ENCODE peak calls at places on chromosomes 11 and 22, in eight cellular contexts. G is astrocyte of the spinal cord, K is fibroblast of villous mesenchyme, N is activated B cell treated with CpG ODN at 0.5 μM for 24 hours, E is psoas muscle, M is HFFc6, J is dorsolateral prefrontal cortex, A is fibroblast of lung. U is an unnamed sample.

GRCh38 chr22:45240810-45241631 is at the start of gene KIAA0930:
- DNase-seq in K (peak), A (peak), J (peak), N (peak), G (peak), M (peak), E (peak), U (peak)

GRCh38 chr22:35452351-35452781 is 52.4 kb downstream of the MCM5 start:
- DNase-seq in A (no peak), E (no peak), K (no peak), N (no peak), M (no peak), G (no peak), J (no peak), U (no peak)

GRCh38 chr11:95584589-95584988 is 205.0 kb downstream of the FAM76B start:
- DNase-seq in G (no peak), A (no peak), E (no peak), K (no peak), J (no peak), M (no peak), N (no peak), U (no peak)

GRCh38 chr22:19943665-19944026 is 2.0 kb upstream of the TXNRD2 start:
- DNase-seq in M (peak), E (no peak), A (peak), J (no peak), N (no peak), K (peak), G (peak), U (no peak)

GRCh38 chr22:26892401-26893033 is 235.1 kb downstream of the MIAT start:
- DNase-seq in N (no peak), E (no peak), K (peak), A (peak), M (no peak), G (no peak), J (no peak), U (no peak)

GRCh38 chr11:5234390-5234834 is at the start of gene HBD:
- DNase-seq in N (no peak), M (peak), G (peak), A (peak), J (no peak), K (peak), E (no peak), U (no peak)

GRCh38 chr11:108788565-108789199 is 123.8 kb downstream of the DDX10 start:
- DNase-seq in N (no peak), G (peak), J (no peak), E (no peak), A (peak), K (peak), M (peak), U (no peak)

GRCh38 chr11:29751618-29752017 is 265.2 kb downstream of the KCNA4 start:
- DNase-seq in J (no peak), K (no peak), A (peak), N (no peak), M (no peak), G (no peak), E (no peak), U (no peak)

GRCh38 chr22:46055176-46055850 is 78.4 kb upstream of the WNT7B start:
- DNase-seq in J (peak), A (peak), K (no peak), N (no peak), E (peak), M (no peak), G (peak), U (no peak)

GRCh38 chr11:35337136-35337918 is 82.0 kb downstream of the SLC1A2 start:
- DNase-seq in N (no peak), A (peak), G (peak), M (peak), K (peak), J (no peak), E (no peak), U (no peak)

GRCh38 chr22:30432520-30432919 is 7.0 kb downstream of the MTFP1 start:
- DNase-seq in K (no peak), G (no peak), E (no peak), J (no peak), M (no peak), A (no peak), N (no peak), U (no peak)

GRCh38 chr11:122920579-122920978 is 38.0 kb downstream of the JHY start:
- DNase-seq in K (no peak), M (no peak), N (no peak), E (no peak), J (no peak), A (no peak), G (no peak), U (no peak)

GRCh38 chr22:23283591-23284503 is 103.5 kb downstream of the BCR start:
- DNase-seq in A (no peak), J (no peak), G (no peak), E (no peak), N (no peak), M (no peak), K (no peak), U (no peak)

GRCh38 chr11:2173150-2173693 is 1.6 kb upstream of the TH start:
- DNase-seq in E (no peak), A (no peak), G (no peak), N (no peak), K (no peak), J (no peak), M (no peak), U (no peak)
- TF ChIP-seq CTCF in E (no peak), A (peak), G (peak), N (no peak), K (peak), J (no peak), M (peak), U (no peak)

GRCh38 chr11:128548655-128549255 is 38.6 kb downstream of the ETS1 start:
- DNase-seq in M (no peak), N (peak), G (no peak), E (peak), K (peak), A (peak), J (no peak), U (peak)
- TF ChIP-seq CTCF in M (peak), N (no peak), G (no peak), E (no peak), K (peak), A (no peak), J (no peak), U (no peak)

GRCh38 chr11:62876712-62877111 is 4.0 kb upstream of the SLC3A2 start:
- DNase-seq in N (no peak), M (no peak), J (no peak), A (no peak), G (no peak), K (no peak), E (no peak), U (no peak)

GRCh38 chr11:62879554-62879953 is 1.1 kb upstream of the SLC3A2 start:
- DNase-seq in M (no peak), A (no peak), J (no peak), K (no peak), E (peak), G (peak), N (no peak), U (no peak)

GRCh38 chr11:62879150-62879549 is 1.5 kb upstream of the SLC3A2 start:
- DNase-seq in N (no peak), A (no peak), E (no peak), J (no peak), M (no peak), G (no peak), K (no peak), U (no peak)

GRCh38 chr11:62880231-62880802 is 379 bp upstream of the SLC3A2 start:
- DNase-seq in G (peak), J (no peak), A (peak), M (peak), N (no peak), K (peak), E (peak), U (no peak)

GRCh38 chr11:62875698-62876483 is 4.8 kb upstream of the SLC3A2 start:
- DNase-seq in M (no peak), N (no peak), G (no peak), A (no peak), K (no peak), E (no peak), J (no peak), U (no peak)
- TF ChIP-seq CTCF in M (no peak), N (no peak), G (peak), A (no peak), K (no peak), E (no peak), J (no peak), U (no peak)

DNA sequence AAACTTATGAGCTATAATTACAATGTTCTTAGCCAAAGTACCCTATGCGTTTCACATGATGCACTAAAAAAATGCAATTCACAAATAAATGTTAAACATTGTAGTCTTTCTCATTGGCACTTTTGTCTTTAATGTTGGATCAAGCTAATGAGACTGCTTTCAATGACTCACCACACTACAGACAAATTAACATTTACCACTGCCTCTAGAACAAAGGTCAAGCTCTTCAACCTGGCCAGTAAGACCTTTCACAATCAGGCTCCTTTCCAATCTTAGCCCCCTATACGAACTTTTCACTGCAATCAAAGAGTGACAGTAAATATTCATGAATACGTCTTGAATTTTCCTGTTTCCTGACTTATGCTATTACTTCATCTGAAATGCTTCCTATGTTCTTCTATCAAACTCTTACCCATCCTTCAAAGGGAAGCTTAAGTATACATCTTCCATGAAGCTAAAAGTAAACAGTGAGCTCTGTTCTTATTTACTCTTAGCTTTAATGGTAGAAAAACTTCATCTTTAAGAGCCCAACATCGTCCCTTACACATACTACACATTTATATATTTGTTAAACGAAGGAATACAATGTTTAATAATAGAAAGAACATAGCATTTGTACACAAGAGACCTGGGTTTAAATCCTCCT is 326.6 kb upstream of the PITPNB start:
- DNase-seq in A (peak), M (no peak), K (no peak), J (no peak), E (no peak), N (no peak), G (no peak), U (no peak)
- TF ChIP-seq CTCF in A (no peak), M (no peak), K (no peak), J (no peak), E (no peak), N (no peak), G (no peak), U (no peak)

GRCh38 chr11:43685483-43685882 is 4.9 kb downstream of the HSD17B12 start:
- DNase-seq in K (peak), J (no peak), N (no peak), M (no peak), G (no peak), E (no peak), A (no peak), U (no peak)
- TF ChIP-seq CTCF in K (no peak), J (no peak), N (no peak), M (peak), G (peak), E (no peak), A (peak), U (no peak)

GRCh38 chr22:38718414-38718813 is 12.7 kb downstream of the GTPBP1 start:
- DNase-seq in N (no peak), K (peak), A (peak), G (peak), M (peak), E (peak), J (peak), U (no peak)
- TF ChIP-seq CTCF in N (no peak), K (peak), A (peak), G (peak), M (peak), E (peak), J (peak), U (peak)

GRCh38 chr11:119882316-119882715 is 153.3 kb upstream of the NECTIN1 start:
- DNase-seq in M (no peak), N (no peak), E (no peak), G (no peak), A (no peak), K (no peak), J (no peak), U (no peak)
- TF ChIP-seq CTCF in M (no peak), N (no peak), E (no peak), G (no peak), A (no peak), K (no peak), J (no peak), U (no peak)

GRCh38 chr11:101866619-101867491 is 48.0 kb upstream of the CEP126 start:
- DNase-seq in G (peak), M (peak), A (peak), E (no peak), K (peak), N (no peak), J (no peak), U (no peak)

GRCh38 chr11:101867951-101868350 is 46.9 kb upstream of the CEP126 start:
- DNase-seq in E (no peak), K (no peak), N (no peak), A (peak), M (no peak), J (no peak), G (peak), U (no peak)

DNA sequence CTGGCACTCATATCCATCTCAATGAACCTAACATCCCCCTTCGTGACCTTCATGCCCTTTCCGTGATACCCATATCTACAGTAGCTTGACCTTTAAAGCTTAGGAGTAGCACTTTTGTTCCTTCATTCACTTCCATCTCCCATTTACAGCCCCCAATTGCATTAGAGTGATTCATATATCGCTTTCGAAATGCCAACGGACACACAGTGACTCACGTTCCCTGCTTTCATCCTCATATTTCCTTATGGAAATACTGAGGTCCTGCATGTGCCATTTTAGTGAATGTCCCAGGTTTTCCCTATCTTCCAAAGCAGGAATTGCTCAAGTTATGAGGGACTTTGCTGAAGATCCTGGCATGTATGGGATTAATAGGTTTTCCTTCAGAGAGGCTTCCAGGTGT is 44.3 kb upstream of the CEP126 start:
- DNase-seq in E (no peak), G (peak), J (no peak), M (peak), K (peak), A (peak), N (no peak), U (no peak)
- TF ChIP-seq CTCF in E (no peak), G (no peak), J (no peak), M (peak), K (no peak), A (no peak), N (no peak), U (no peak)

GRCh38 chr11:32003335-32003734 is 87.5 kb upstream of the RCN1 start:
- DNase-seq in N (no peak), K (no peak), E (no peak), J (no peak), G (no peak), A (no peak), M (no peak), U (no peak)

GRCh38 chr11:32005786-32006406 is 85.0 kb upstream of the RCN1 start:
- DNase-seq in N (no peak), G (peak), M (peak), A (peak), J (no peak), K (no peak), E (no peak), U (no peak)

GRCh38 chr11:32008879-32009548 is 81.9 kb upstream of the RCN1 start:
- DNase-seq in E (no peak), J (no peak), A (no peak), K (no peak), G (no peak), M (no peak), N (no peak), U (no peak)

GRCh38 chr11:32002311-32002710 is 88.6 kb upstream of the RCN1 start:
- DNase-seq in J (no peak), A (no peak), G (no peak), E (no peak), K (no peak), M (no peak), N (no peak), U (no peak)

GRCh38 chr11:32006799-32007388 is 84.0 kb upstream of the RCN1 start:
- DNase-seq in K (peak), A (peak), M (peak), G (peak), J (no peak), E (no peak), N (no peak), U (no peak)
- TF ChIP-seq CTCF in K (peak), A (peak), M (peak), G (peak), J (peak), E (peak), N (no peak), U (peak)